ENCODE peak calls at places on chromosome 2, in eight cellular contexts. Y is skeletal muscle cell, X is ureter, I is HS-5, D is mammary epithelial cell, F is head of caudate nucleus, A is BJ, E is astrocyte of the spinal cord. K is an unnamed sample.

GRCh38 chr2:118168606-118169005 is 80.3 kb downstream of the INSIG2 start:
- DNase-seq in I (peak; percentile 79), D (peak; percentile 27), E (no peak), F (no peak), X (no peak), A (no peak), Y (no peak), K (peak; percentile 87)

GRCh38 chr2:233867993-233868532 is at the start of gene MSL3B:
- DNase-seq in F (no peak), Y (no peak), A (no peak), D (peak; percentile 51), X (no peak), I (peak; percentile 35), E (peak; percentile 55), K (no peak)

GRCh38 chr2:176872406-176872805 is 340.2 kb upstream of the HNRNPA3 start:
- DNase-seq in D (no peak), I (no peak), F (no peak), Y (no peak), E (no peak), A (no peak), X (no peak), K (no peak)

GRCh38 chr2:86417961-86418360 is 23.2 kb upstream of the KDM3A start:
- DNase-seq in F (no peak), D (peak; percentile 87), A (no peak), X (no peak), E (peak; percentile 20), Y (peak; percentile 41), I (no peak), K (no peak)

GRCh38 chr2:166154685-166155091 is 26.9 kb upstream of the SCN1A start:
- DNase-seq in X (no peak), F (no peak), A (no peak), I (no peak), Y (no peak), E (no peak), D (no peak), K (no peak)

GRCh38 chr2:214710729-214711128 is 98.8 kb downstream of the BARD1 start:
- DNase-seq in Y (no peak), X (no peak), E (no peak), F (no peak), A (no peak), I (no peak), D (no peak), K (no peak)

GRCh38 chr2:26623541-26624497 is 17.3 kb downstream of the CIB4 start:
- DNase-seq in I (no peak), E (no peak), D (no peak), F (no peak), Y (no peak), X (no peak), A (no peak), K (no peak)

GRCh38 chr2:2719015-2719414 is 387.9 kb upstream of the MYT1L start:
- DNase-seq in I (no peak), D (no peak), F (no peak), X (no peak), E (no peak), Y (no peak), A (no peak), K (no peak)

GRCh38 chr2:101396352-101396717 is 9.0 kb upstream of the CREG2 start:
- DNase-seq in F (no peak), Y (peak; percentile 80), A (peak; percentile 80), I (peak; percentile 90), E (peak; percentile 88), X (no peak), D (peak; percentile 94), K (no peak)

GRCh38 chr2:215003001-215003400 is 135.4 kb downstream of the ABCA12 start:
- DNase-seq in A (no peak), E (peak; percentile 8), X (no peak), I (no peak), F (peak; percentile 71), Y (no peak), D (no peak), K (no peak)

GRCh38 chr2:7930800-7931635 is 750.8 kb upstream of the ID2 start:
- DNase-seq in Y (no peak), I (no peak), X (no peak), E (no peak), A (no peak), F (no peak), D (no peak), K (peak; percentile 91)

GRCh38 chr2:241491549-241492173 is 16.7 kb downstream of the STK25 start:
- DNase-seq in A (no peak), E (no peak), I (no peak), D (no peak), F (no peak), X (no peak), Y (no peak), K (no peak)

GRCh38 chr2:170878061-170878460 is 51.0 kb upstream of the GORASP2 start:
- DNase-seq in A (no peak), D (peak; percentile 74), F (no peak), I (no peak), E (peak; percentile 17), Y (no peak), X (no peak), K (no peak)

GRCh38 chr2:233982421-233983121 is 65.4 kb downstream of the TRPM8 start:
- DNase-seq in A (peak; percentile 79), D (peak; percentile 95), X (no peak), Y (peak; percentile 69), F (no peak), I (peak; percentile 93), E (peak; percentile 95), K (no peak)

GRCh38 chr2:207202645-207203044 is 36.9 kb upstream of the KLF7 start:
- DNase-seq in X (no peak), D (peak; percentile 63), I (no peak), A (no peak), F (no peak), Y (no peak), E (peak; percentile 55), K (no peak)

GRCh38 chr2:88159955-88160415 is 10.2 kb upstream of the THNSL2 start:
- DNase-seq in D (peak; percentile 49), I (no peak), F (peak; percentile 71), X (peak; percentile 69), Y (no peak), E (peak; percentile 73), A (no peak), K (no peak)

GRCh38 chr2:68031546-68032160 is 31.2 kb downstream of the C1D start:
- DNase-seq in F (no peak), A (no peak), Y (no peak), D (peak; percentile 48), X (no peak), I (peak; percentile 49), E (peak; percentile 72), K (no peak)

GRCh38 chr2:112834379-112835014 is 2.1 kb downstream of the IL1B start:
- DNase-seq in A (no peak), F (no peak), D (no peak), E (no peak), Y (no peak), X (peak; percentile 78), I (no peak), K (no peak)

GRCh38 chr2:72116081-72116533 is 31.6 kb downstream of the CYP26B1 start:
- DNase-seq in F (no peak), A (no peak), I (no peak), X (no peak), E (no peak), D (no peak), Y (no peak), K (no peak)

GRCh38 chr2:212027681-212028628 is 510.6 kb downstream of the ERBB4 start:
- DNase-seq in F (no peak), E (no peak), D (no peak), Y (no peak), I (peak; percentile 72), X (no peak), A (no peak), K (no peak)

GRCh38 chr2:197324801-197325200 is 14.2 kb upstream of the ANKRD44 start:
- DNase-seq in E (no peak), I (no peak), X (no peak), F (no peak), A (no peak), D (no peak), Y (no peak), K (no peak)

GRCh38 chr2:109128048-109128465 is 948 bp upstream of the SH3RF3 start:
- DNase-seq in X (peak; percentile 85), Y (peak; percentile 55), D (peak; percentile 50), A (no peak), F (peak; percentile 89), I (peak; percentile 48), E (peak; percentile 93), K (peak; percentile 94)

GRCh38 chr2:219386532-219387280 is 1.0 kb downstream of the DNPEP start:
- DNase-seq in F (no peak), Y (no peak), A (no peak), X (no peak), D (no peak), I (no peak), E (no peak), K (no peak)

GRCh38 chr2:234625626-234626253 is 128.9 kb upstream of the ARL4C start:
- DNase-seq in D (no peak), Y (no peak), A (no peak), E (no peak), I (no peak), X (no peak), F (no peak), K (no peak)